ENCODE peak calls at places on chromosomes 6 and 20, in nine cellular contexts. One of them, this sample, is unnamed.

GRCh38 chr20:13229538-13229937 is 8.5 kb downstream of the ISM1 start:
- DNase-seq in cardiac fibroblast: no peak
- DNase-seq in activated CD4-positive, alpha-beta T cell treated with anti-CD3 and anti-CD28 coated beads, Interleukin-2, amount 10 ng/mL, durations not matched to agents 7 days and 5 days: no peak
- DNase-seq in AML-193: no peak
- DNase-seq in amygdala: no peak
- DNase-seq in iris pigment epithelial cell: no peak
- DNase-seq in right atrium auricular region: no peak
- DNase-seq in right cardiac atrium: no peak
- DNase-seq in Caco-2: no peak
- DNase-seq in this sample: no peak

GRCh38 chr6:31822038-31822821 is 5.3 kb upstream of the HSPA1B start:
- DNase-seq in cardiac fibroblast: peak
- DNase-seq in activated CD4-positive, alpha-beta T cell treated with anti-CD3 and anti-CD28 coated beads, Interleukin-2, amount 10 ng/mL, durations not matched to agents 7 days and 5 days: peak
- DNase-seq in AML-193: peak
- DNase-seq in amygdala: peak
- DNase-seq in iris pigment epithelial cell: peak
- DNase-seq in right atrium auricular region: peak
- DNase-seq in right cardiac atrium: peak
- DNase-seq in Caco-2: peak
- DNase-seq in this sample: peak

GRCh38 chr6:116512155-116512559 is 718 bp downstream of the CALHM5 start:
- DNase-seq in cardiac fibroblast: peak
- DNase-seq in activated CD4-positive, alpha-beta T cell treated with anti-CD3 and anti-CD28 coated beads, Interleukin-2, amount 10 ng/mL, durations not matched to agents 7 days and 5 days: no peak
- DNase-seq in AML-193: no peak
- DNase-seq in amygdala: no peak
- DNase-seq in iris pigment epithelial cell: peak
- DNase-seq in right atrium auricular region: no peak
- DNase-seq in right cardiac atrium: no peak
- DNase-seq in Caco-2: no peak
- DNase-seq in this sample: no peak

GRCh38 chr6:159521962-159522361 is 171.1 kb downstream of the SOD2 start:
- DNase-seq in cardiac fibroblast: no peak
- DNase-seq in activated CD4-positive, alpha-beta T cell treated with anti-CD3 and anti-CD28 coated beads, Interleukin-2, amount 10 ng/mL, durations not matched to agents 7 days and 5 days: no peak
- DNase-seq in AML-193: no peak
- DNase-seq in amygdala: no peak
- DNase-seq in iris pigment epithelial cell: no peak
- DNase-seq in right atrium auricular region: no peak
- DNase-seq in right cardiac atrium: no peak
- DNase-seq in Caco-2: no peak
- DNase-seq in this sample: no peak

GRCh38 chr6:168365422-168366165 is 46.0 kb upstream of the DACT2 start:
- DNase-seq in cardiac fibroblast: no peak
- DNase-seq in activated CD4-positive, alpha-beta T cell treated with anti-CD3 and anti-CD28 coated beads, Interleukin-2, amount 10 ng/mL, durations not matched to agents 7 days and 5 days: no peak
- DNase-seq in AML-193: no peak
- DNase-seq in amygdala: no peak
- DNase-seq in iris pigment epithelial cell: no peak
- DNase-seq in right atrium auricular region: no peak
- DNase-seq in right cardiac atrium: no peak
- DNase-seq in Caco-2: no peak
- DNase-seq in this sample: no peak

GRCh38 chr20:16806886-16807285 is 58.7 kb downstream of the OTOR start:
- DNase-seq in cardiac fibroblast: no peak
- DNase-seq in activated CD4-positive, alpha-beta T cell treated with anti-CD3 and anti-CD28 coated beads, Interleukin-2, amount 10 ng/mL, durations not matched to agents 7 days and 5 days: no peak
- DNase-seq in AML-193: no peak
- DNase-seq in amygdala: no peak
- DNase-seq in iris pigment epithelial cell: peak
- DNase-seq in right atrium auricular region: no peak
- DNase-seq in right cardiac atrium: no peak
- DNase-seq in Caco-2: no peak
- DNase-seq in this sample: no peak

GRCh38 chr20:17315491-17316231 is 88.8 kb downstream of the PCSK2 start:
- DNase-seq in cardiac fibroblast: no peak
- DNase-seq in activated CD4-positive, alpha-beta T cell treated with anti-CD3 and anti-CD28 coated beads, Interleukin-2, amount 10 ng/mL, durations not matched to agents 7 days and 5 days: no peak
- DNase-seq in AML-193: no peak
- DNase-seq in amygdala: no peak
- DNase-seq in iris pigment epithelial cell: no peak
- DNase-seq in right atrium auricular region: no peak
- DNase-seq in right cardiac atrium: no peak
- DNase-seq in Caco-2: peak
- DNase-seq in this sample: no peak

GRCh38 chr6:130008236-130008873 is 10.0 kb upstream of the L3MBTL3 start:
- DNase-seq in cardiac fibroblast: peak
- DNase-seq in activated CD4-positive, alpha-beta T cell treated with anti-CD3 and anti-CD28 coated beads, Interleukin-2, amount 10 ng/mL, durations not matched to agents 7 days and 5 days: no peak
- DNase-seq in AML-193: no peak
- DNase-seq in amygdala: no peak
- DNase-seq in iris pigment epithelial cell: no peak
- DNase-seq in right atrium auricular region: no peak
- DNase-seq in right cardiac atrium: no peak
- DNase-seq in Caco-2: no peak
- DNase-seq in this sample: no peak

GRCh38 chr6:73121421-73121993 is 103.8 kb downstream of the KHDC1L start:
- DNase-seq in cardiac fibroblast: peak
- DNase-seq in activated CD4-positive, alpha-beta T cell treated with anti-CD3 and anti-CD28 coated beads, Interleukin-2, amount 10 ng/mL, durations not matched to agents 7 days and 5 days: no peak
- DNase-seq in AML-193: no peak
- DNase-seq in amygdala: no peak
- DNase-seq in iris pigment epithelial cell: peak
- DNase-seq in right atrium auricular region: no peak
- DNase-seq in right cardiac atrium: no peak
- DNase-seq in Caco-2: peak
- DNase-seq in this sample: no peak

GRCh38 chr6:139373154-139373927 is 1.1 kb downstream of the CITED2 start:
- DNase-seq in cardiac fibroblast: peak
- DNase-seq in activated CD4-positive, alpha-beta T cell treated with anti-CD3 and anti-CD28 coated beads, Interleukin-2, amount 10 ng/mL, durations not matched to agents 7 days and 5 days: peak
- DNase-seq in AML-193: peak
- DNase-seq in amygdala: peak
- DNase-seq in iris pigment epithelial cell: peak
- DNase-seq in right atrium auricular region: peak
- DNase-seq in right cardiac atrium: peak
- DNase-seq in Caco-2: peak
- DNase-seq in this sample: peak

GRCh38 chr20:41716436-41716835 is 98.3 kb upstream of the CHD6 start:
- DNase-seq in cardiac fibroblast: no peak
- DNase-seq in activated CD4-positive, alpha-beta T cell treated with anti-CD3 and anti-CD28 coated beads, Interleukin-2, amount 10 ng/mL, durations not matched to agents 7 days and 5 days: no peak
- DNase-seq in AML-193: no peak
- DNase-seq in amygdala: no peak
- DNase-seq in iris pigment epithelial cell: peak
- DNase-seq in right atrium auricular region: no peak
- DNase-seq in right cardiac atrium: no peak
- DNase-seq in Caco-2: no peak
- DNase-seq in this sample: no peak

GRCh38 chr6:42185597-42185996 is 9.2 kb downstream of the GUCA1B start:
- DNase-seq in cardiac fibroblast: no peak
- DNase-seq in activated CD4-positive, alpha-beta T cell treated with anti-CD3 and anti-CD28 coated beads, Interleukin-2, amount 10 ng/mL, durations not matched to agents 7 days and 5 days: no peak
- DNase-seq in AML-193: no peak
- DNase-seq in amygdala: no peak
- DNase-seq in iris pigment epithelial cell: no peak
- DNase-seq in right atrium auricular region: no peak
- DNase-seq in right cardiac atrium: no peak
- DNase-seq in Caco-2: no peak
- DNase-seq in this sample: no peak

GRCh38 chr6:92716638-92717037 is 702.7 kb downstream of the EPHA7 start:
- DNase-seq in cardiac fibroblast: no peak
- DNase-seq in activated CD4-positive, alpha-beta T cell treated with anti-CD3 and anti-CD28 coated beads, Interleukin-2, amount 10 ng/mL, durations not matched to agents 7 days and 5 days: no peak
- DNase-seq in AML-193: no peak
- DNase-seq in amygdala: no peak
- DNase-seq in iris pigment epithelial cell: no peak
- DNase-seq in right atrium auricular region: no peak
- DNase-seq in right cardiac atrium: peak
- DNase-seq in Caco-2: no peak
- DNase-seq in this sample: no peak